ENCODE peak calls at places on chromosomes 2 and 18, in five cellular contexts. L, R, T, S and H are unnamed samples.

GRCh38 chr2:3377279-3377611 is 373 bp downstream of the EIPR1 start:
- DNase-seq in R (no peak), T (peak), S (peak), L (no peak), H (peak)

GRCh38 chr18:79309572-79310278 is 86.0 kb upstream of the NFATC1 start:
- DNase-seq in S (no peak), L (no peak), T (no peak), R (no peak), H (no peak)

GRCh38 chr2:188091235-188091634 is 200.4 kb upstream of the GULP1 start:
- DNase-seq in L (peak), S (no peak), R (no peak), T (no peak), H (no peak)

GRCh38 chr2:128793414-128793813 is 474.7 kb upstream of the HS6ST1 start:
- DNase-seq in R (no peak), S (no peak), L (no peak), T (no peak), H (no peak)

GRCh38 chr2:9951272-9951521 is 296 bp upstream of the GRHL1 start:
- DNase-seq in S (no peak), T (no peak), L (no peak), R (no peak), H (no peak)

GRCh38 chr18:12745095-12745820 is 42.4 kb downstream of the PSMG2 start:
- DNase-seq in T (no peak), R (no peak), L (no peak), S (no peak), H (no peak)

GRCh38 chr2:26430826-26431225 is 29.1 kb downstream of the DRC1 start:
- DNase-seq in S (no peak), R (no peak), L (no peak), T (no peak), H (no peak)

GRCh38 chr2:20589975-20590703 is 60.8 kb downstream of the HS1BP3 start:
- DNase-seq in R (no peak), L (no peak), S (no peak), T (no peak), H (no peak)

GRCh38 chr2:172232638-172233253 is 130.0 kb upstream of the DLX2 start:
- DNase-seq in S (no peak), L (no peak), R (no peak), T (no peak), H (no peak)

GRCh38 chr18:3948958-3949357 is 499.0 kb downstream of the TGIF1 start:
- DNase-seq in S (no peak), L (no peak), R (no peak), T (no peak), H (no peak)

GRCh38 chr2:149101818-149102217 is 63.3 kb downstream of the LYPD6B start:
- DNase-seq in T (no peak), L (no peak), R (no peak), S (no peak), H (no peak)

GRCh38 chr18:48060346-48060745 is 129.9 kb upstream of the SMAD2 start:
- DNase-seq in R (no peak), S (no peak), T (no peak), L (no peak), H (no peak)

GRCh38 chr2:42421601-42422252 is 60.7 kb upstream of the COX7A2L start:
- DNase-seq in R (no peak), T (no peak), L (no peak), S (no peak), H (no peak)

GRCh38 chr2:230908595-230909191 is 16.3 kb downstream of the GPR55 start:
- DNase-seq in T (peak), L (no peak), S (peak), R (no peak), H (peak)

GRCh38 chr18:2411381-2411977 is 159.8 kb downstream of the METTL4 start:
- DNase-seq in T (no peak), S (no peak), R (no peak), L (peak), H (peak)

GRCh38 chr2:169649278-169649677 is 44.9 kb downstream of the CFAP210 start:
- DNase-seq in T (no peak), R (no peak), S (no peak), L (no peak), H (no peak)

GRCh38 chr2:8554296-8554806 is 127.5 kb upstream of the ID2 start:
- DNase-seq in L (no peak), S (no peak), R (no peak), T (no peak), H (no peak)

GRCh38 chr2:128187032-128187654 is 96.1 kb downstream of the UGGT1 start:
- DNase-seq in S (no peak), R (no peak), L (peak), T (peak), H (peak)

GRCh38 chr2:173831312-173832229 is 133.6 kb downstream of the SP3 start:
- DNase-seq in S (no peak), R (no peak), L (no peak), T (no peak), H (no peak)

GRCh38 chr2:234793211-234793610 is 158.6 kb upstream of the SH3BP4 start:
- DNase-seq in S (no peak), R (no peak), L (no peak), T (no peak), H (no peak)
- H3K4me2 ChIP-seq in S (no peak), R (peak), L (no peak), T (no peak), H (no peak)

DNA sequence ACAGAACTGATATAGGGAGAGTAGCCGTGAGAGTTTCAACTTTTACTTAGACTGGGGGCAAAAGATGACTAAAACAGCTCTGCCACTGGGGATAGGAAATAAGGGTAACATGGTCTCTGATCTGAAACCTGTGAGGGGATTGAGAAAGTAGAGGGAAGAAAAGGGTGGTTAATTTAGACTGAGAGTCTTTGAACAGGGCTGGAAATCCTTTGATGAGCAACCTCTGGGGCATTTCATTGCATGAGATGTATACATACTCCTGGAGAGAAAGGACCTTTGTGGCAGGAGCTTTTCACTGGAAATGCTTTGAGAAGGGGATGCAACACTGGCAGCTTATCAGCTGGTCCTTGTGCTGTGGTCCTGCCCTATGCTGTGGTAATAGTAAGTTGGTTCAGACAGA is 9.4 kb downstream of the GALNT1 start:
- DNase-seq in R (no peak), T (no peak), S (peak), L (no peak), H (no peak)
- TF ChIP-seq JUN in R (no peak), T (no peak), S (no peak), L (no peak), H (no peak)

GRCh38 chr2:109080109-109080508 is 48.9 kb upstream of the SH3RF3 start:
- DNase-seq in T (no peak), R (no peak), S (no peak), L (no peak), H (no peak)
- H3K4me2 ChIP-seq in T (no peak), R (no peak), S (no peak), L (no peak), H (no peak)

GRCh38 chr18:44568986-44569385 is 111.7 kb upstream of the SETBP1 start:
- DNase-seq in R (no peak), L (no peak), T (no peak), S (no peak), H (no peak)

GRCh38 chr18:44564922-44565321 is 115.8 kb upstream of the SETBP1 start:
- DNase-seq in L (no peak), R (no peak), T (no peak), S (no peak), H (no peak)

GRCh38 chr18:44568343-44568742 is 112.3 kb upstream of the SETBP1 start:
- DNase-seq in R (no peak), L (no peak), T (no peak), S (no peak), H (no peak)

GRCh38 chr18:44569391-44570055 is 111.2 kb upstream of the SETBP1 start:
- DNase-seq in T (no peak), L (no peak), S (no peak), R (no peak), H (no peak)
- TF ChIP-seq JUN in T (no peak), L (no peak), S (no peak), R (no peak), H (no peak)

GRCh38 chr2:110105183-110105582 is 10.4 kb downstream of the MALL start:
- DNase-seq in T (no peak), R (no peak), S (no peak), L (no peak), H (no peak)
- H3K4me2 ChIP-seq in T (no peak), R (no peak), S (no peak), L (peak), H (peak)

DNA sequence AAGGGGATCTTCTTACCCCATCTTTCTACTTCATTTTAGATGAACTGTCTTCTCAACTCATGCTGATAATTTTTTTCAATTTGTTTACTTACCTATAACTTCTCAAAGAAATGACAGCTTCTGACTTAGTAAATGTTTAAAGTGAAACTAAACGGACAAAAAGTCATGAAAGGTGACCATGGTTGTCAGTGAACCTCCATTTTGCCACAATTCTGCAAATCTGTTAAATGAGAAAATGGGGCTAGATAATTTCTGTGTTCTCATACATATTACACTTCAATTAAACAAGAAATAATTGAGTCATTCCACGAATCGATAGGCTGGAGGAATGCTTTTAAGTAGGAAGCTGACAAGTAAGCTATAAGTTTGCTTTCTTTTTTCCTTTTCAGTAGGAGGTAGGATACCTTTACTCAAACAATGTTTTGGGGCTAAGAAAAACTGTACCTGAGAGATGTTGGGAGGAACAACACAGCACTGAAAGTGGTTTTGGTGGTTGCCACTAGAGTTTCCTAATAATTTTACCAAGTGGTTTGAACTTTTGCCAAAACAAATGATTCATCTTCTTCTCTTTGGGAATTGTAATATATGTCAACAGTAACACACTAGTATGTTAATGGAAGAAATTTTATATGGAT is 17.1 kb downstream of the DYNAP start:
- DNase-seq in L (peak), R (no peak), S (no peak), T (no peak), H (no peak)
- TF ChIP-seq JUN in L (no peak), R (no peak), S (no peak), T (no peak), H (no peak)

DNA sequence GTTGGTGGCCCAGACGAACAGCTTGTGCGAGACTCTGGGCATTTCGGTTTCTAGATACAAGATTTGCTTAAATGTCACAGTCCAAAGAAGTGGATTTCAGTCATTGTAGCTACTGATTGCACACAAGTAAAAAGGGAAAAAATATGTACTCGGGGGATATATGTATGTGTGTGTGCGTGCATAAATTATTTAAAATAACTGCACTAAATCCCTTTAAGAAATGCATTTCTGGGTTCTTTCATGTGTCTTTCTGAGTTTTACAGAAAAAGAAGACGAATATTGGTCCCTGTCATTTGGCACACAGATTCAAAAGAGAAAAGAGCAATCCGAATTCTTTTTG is 2.1 kb upstream of the EPHA4 start:
- DNase-seq in T (no peak), R (no peak), L (peak), S (no peak), H (no peak)
- H3K4me2 ChIP-seq in T (no peak), R (peak), L (peak), S (peak), H (peak)

DNA sequence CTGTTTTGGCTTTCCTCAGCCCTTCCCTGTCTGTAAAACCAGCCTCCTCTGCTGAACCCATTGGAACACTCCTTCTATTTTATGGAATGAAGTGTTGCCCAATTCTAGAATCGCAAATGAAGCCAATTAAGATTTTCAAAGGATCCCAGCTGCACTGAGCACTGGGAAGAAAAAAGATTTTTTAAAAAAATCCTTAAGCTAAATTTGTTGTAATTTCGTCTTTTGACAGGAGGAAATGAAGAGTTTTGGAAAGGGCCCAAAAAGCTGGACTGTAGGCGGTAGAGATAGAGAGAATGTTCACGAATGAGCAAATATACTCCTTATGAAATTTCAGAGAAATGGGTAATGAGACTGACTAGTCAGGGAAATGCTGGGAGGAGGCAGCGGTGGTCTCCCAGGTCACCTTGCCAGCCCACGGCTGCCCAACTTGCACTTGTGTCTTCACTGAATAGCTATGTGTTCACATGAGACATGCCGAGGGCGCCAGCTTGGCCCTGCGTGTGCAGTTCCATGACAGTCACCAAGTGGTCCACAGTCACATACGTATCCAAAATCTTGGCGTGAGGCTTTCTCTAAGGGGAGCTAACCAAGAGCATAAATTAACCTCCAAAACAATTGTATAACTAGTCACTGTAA is 69.9 kb downstream of the SGPP2 start:
- DNase-seq in L (no peak), S (no peak), T (no peak), R (no peak), H (no peak)
- TF ChIP-seq JUN in L (no peak), S (no peak), T (no peak), R (no peak), H (no peak)

GRCh38 chr2:57180678-57181077 is 865.9 kb upstream of the VRK2 start:
- DNase-seq in T (no peak), L (no peak), R (no peak), S (no peak), H (no peak)
- H3K4me2 ChIP-seq in T (no peak), L (peak), R (no peak), S (no peak), H (no peak)

DNA sequence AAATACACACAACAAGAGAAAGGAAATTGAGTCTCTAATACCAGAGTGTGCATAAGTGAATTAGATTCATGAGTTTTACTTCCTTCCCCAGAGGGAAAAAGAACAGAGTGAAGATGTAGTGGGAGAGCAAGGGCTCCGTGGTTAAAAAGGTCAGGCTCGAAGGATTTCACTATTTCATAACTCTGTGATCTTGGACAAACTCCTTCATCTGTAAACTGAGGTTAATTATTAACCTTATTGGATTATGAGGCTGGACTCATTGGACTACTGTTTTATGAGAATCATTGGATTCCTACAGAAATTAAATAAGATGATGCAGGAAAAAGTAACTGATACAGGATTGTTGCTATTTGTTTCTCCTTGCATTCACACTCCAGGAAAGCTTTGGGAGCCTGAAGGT is 45.0 kb downstream of the SRD5A2 start:
- DNase-seq in R (no peak), T (no peak), L (no peak), S (no peak), H (peak)
- TF ChIP-seq JUN in R (no peak), T (no peak), L (no peak), S (no peak), H (no peak)